ENCODE peak calls at places on chromosomes 11 and 22, in six cellular contexts. P, A, Z, U, R and O are unnamed samples.

GRCh38 chr11:82890002-82890341 is 10.3 kb downstream of the PRCP start:
- DNase-seq in P (no peak), A (no peak), Z (no peak), U (no peak), R (no peak), O (no peak)

GRCh38 chr11:113562981-113563461 is 87.8 kb upstream of the DRD2 start:
- DNase-seq in P (no peak), A (no peak), Z (no peak), U (no peak), R (no peak), O (no peak)

GRCh38 chr11:42225664-42226063 is 766.2 kb upstream of the LRRC4C start:
- DNase-seq in P (no peak), A (no peak), Z (no peak), U (no peak), R (no peak), O (no peak)

GRCh38 chr11:82191690-82192089 is 542.0 kb downstream of the FAM181B start:
- DNase-seq in P (no peak), A (no peak), Z (no peak), U (no peak), R (no peak), O (no peak)

GRCh38 chr22:47835726-47836125 is 1073.3 kb downstream of the TBC1D22A start:
- DNase-seq in P (no peak), A (no peak), Z (no peak), U (no peak), R (no peak), O (no peak)

GRCh38 chr11:95911369-95911759 is 12.5 kb downstream of the MTMR2 start:
- DNase-seq in P (no peak), A (no peak), Z (no peak), U (no peak), R (no peak), O (no peak)

GRCh38 chr11:84886344-84886743 is 740.8 kb downstream of the DLG2 start:
- DNase-seq in P (no peak), A (no peak), Z (no peak), U (no peak), R (no peak), O (no peak)

GRCh38 chr11:24496728-24497396 is at the start of gene LUZP2:
- DNase-seq in P (no peak), A (peak; percentile 57), Z (peak; percentile 29), U (no peak), R (peak; percentile 21), O (no peak)

GRCh38 chr11:119509277-119509841 is 86.4 kb upstream of the THY1 start:
- DNase-seq in P (no peak), A (no peak), Z (no peak), U (no peak), R (no peak), O (no peak)

GRCh38 chr11:69700278-69701140 is 3.3 kb downstream of the FGF19 start:
- DNase-seq in P (peak; percentile 34), A (no peak), Z (peak; percentile 57), U (no peak), R (peak; percentile 60), O (no peak)

GRCh38 chr11:15238856-15239255 is 124.1 kb downstream of the INSC start:
- DNase-seq in P (no peak), A (no peak), Z (no peak), U (no peak), R (no peak), O (no peak)

GRCh38 chr11:1546536-1547466 is 25.3 kb downstream of the DUSP8 start:
- DNase-seq in P (no peak), A (no peak), Z (peak; percentile 81), U (peak; percentile 61), R (peak; percentile 45), O (peak; percentile 43)

GRCh38 chr11:12430912-12431311 is 53.5 kb downstream of the PARVA start:
- DNase-seq in P (peak; percentile 79), A (no peak), Z (peak; percentile 42), U (no peak), R (peak; percentile 57), O (no peak)

GRCh38 chr11:76075699-76076098 is 130.6 kb downstream of the WNT11 start:
- DNase-seq in P (no peak), A (no peak), Z (no peak), U (no peak), R (no peak), O (no peak)

GRCh38 chr11:54930930-54931329 is 224.3 kb downstream of the OR4A5 start:
- DNase-seq in P (no peak), A (no peak), Z (no peak), U (no peak), R (no peak), O (no peak)

GRCh38 chr11:17744151-17744940 is 9.8 kb downstream of the KCNC1 start:
- DNase-seq in P (no peak), A (no peak), Z (no peak), U (no peak), R (no peak), O (no peak)

GRCh38 chr11:27367881-27368280 is 4.9 kb upstream of the CCDC34 start:
- DNase-seq in P (no peak), A (no peak), Z (no peak), U (no peak), R (no peak), O (no peak)